ENCODE peak calls at places on chromosome 3, in four cellular contexts. L is fibroblast of pulmonary artery, B is psoas muscle, Q is stomach. N is an unnamed sample.
A peak's percentile ranks its signal among the peaks of the same experiment; 100 is the strongest.

GRCh38 chr3:146832815-146833458 is 227.8 kb upstream of the PLSCR5 start:
- DNase-seq in Q (no peak), L (no peak), B (peak; percentile 19), N (no peak)

GRCh38 chr3:64355473-64355872 is 130.2 kb upstream of the PRICKLE2 start:
- DNase-seq in B (no peak), Q (no peak), L (peak; percentile 56), N (peak; percentile 38)

GRCh38 chr3:72891053-72891855 is 3.4 kb downstream of the GXYLT2 start:
- DNase-seq in Q (no peak), L (peak; percentile 98), B (no peak), N (peak; percentile 77)

GRCh38 chr3:136624381-136624780 is 127.8 kb downstream of the STAG1 start:
- DNase-seq in Q (no peak), L (no peak), B (no peak), N (no peak)

GRCh38 chr3:179565496-179565895 is 2.8 kb downstream of the ACTL6A start:
- DNase-seq in B (no peak), L (no peak), Q (no peak), N (peak; percentile 4)

GRCh38 chr3:8793242-8793641 is 23.8 kb upstream of the OXTR start:
- DNase-seq in Q (no peak), L (peak; percentile 70), B (no peak), N (peak; percentile 80)

GRCh38 chr3:40185029-40185695 is 124.3 kb upstream of the EIF1B start:
- DNase-seq in L (no peak), B (no peak), Q (no peak), N (no peak)

GRCh38 chr3:108159128-108159527 is 63.1 kb downstream of the IFT57 start:
- DNase-seq in Q (no peak), B (no peak), L (peak; percentile 42), N (peak; percentile 8)

GRCh38 chr3:39021029-39021428 is 30.7 kb downstream of the SCN11A start:
- DNase-seq in B (no peak), Q (no peak), L (no peak), N (no peak)

GRCh38 chr3:146020969-146021368 is 140.0 kb downstream of the PLOD2 start:
- DNase-seq in B (no peak), Q (no peak), L (no peak), N (no peak)

GRCh38 chr3:129058441-129059194 is 2.0 kb upstream of the GP9 start:
- DNase-seq in Q (peak; percentile 59), B (peak; percentile 8), L (no peak), N (peak; percentile 43)

GRCh38 chr3:39349080-39349479 is 19.6 kb downstream of the CCR8 start:
- DNase-seq in Q (no peak), B (no peak), L (no peak), N (no peak)

DNA sequence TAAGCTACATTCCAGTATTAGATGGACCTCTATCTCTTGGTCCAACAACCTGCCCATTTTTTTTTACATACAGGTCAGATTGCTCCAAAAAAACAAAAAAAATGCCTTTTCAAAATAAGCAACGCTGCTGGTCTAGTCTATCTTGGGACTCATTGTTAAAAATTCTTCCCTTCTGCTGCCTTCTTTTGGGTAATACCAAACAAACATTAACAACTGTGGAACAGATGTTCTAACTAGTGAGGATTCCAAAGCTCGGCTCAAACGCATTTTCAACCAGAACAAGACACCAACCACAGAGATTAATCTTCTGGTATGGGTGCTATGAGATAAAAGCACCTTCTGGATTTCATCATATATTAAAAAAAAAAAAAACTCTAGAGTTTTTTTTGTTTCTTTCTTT is 24.7 kb downstream of the ARHGAP31 start:
- DNase-seq in L (peak; percentile 44), B (no peak), Q (no peak), N (no peak)
- TF ChIP-seq CTCF in L (no peak), B (no peak), Q (no peak), N (no peak)

GRCh38 chr3:49566312-49566711 is 12.0 kb downstream of the BSN start:
- DNase-seq in L (peak; percentile 3), Q (no peak), B (no peak), N (no peak)
- TF ChIP-seq CTCF in L (peak; percentile 36), Q (no peak), B (no peak), N (no peak)

GRCh38 chr3:36132214-36132613 is 248.1 kb upstream of the STAC start:
- DNase-seq in B (no peak), L (no peak), Q (no peak), N (no peak)
- TF ChIP-seq CTCF in B (no peak), L (peak; percentile 12), Q (no peak), N (peak; percentile 8)

GRCh38 chr3:140377644-140378043 is 300.2 kb upstream of the TRIM42 start:
- DNase-seq in L (no peak), B (no peak), Q (no peak), N (no peak)
- TF ChIP-seq CTCF in L (no peak), B (no peak), Q (no peak), N (no peak)

DNA sequence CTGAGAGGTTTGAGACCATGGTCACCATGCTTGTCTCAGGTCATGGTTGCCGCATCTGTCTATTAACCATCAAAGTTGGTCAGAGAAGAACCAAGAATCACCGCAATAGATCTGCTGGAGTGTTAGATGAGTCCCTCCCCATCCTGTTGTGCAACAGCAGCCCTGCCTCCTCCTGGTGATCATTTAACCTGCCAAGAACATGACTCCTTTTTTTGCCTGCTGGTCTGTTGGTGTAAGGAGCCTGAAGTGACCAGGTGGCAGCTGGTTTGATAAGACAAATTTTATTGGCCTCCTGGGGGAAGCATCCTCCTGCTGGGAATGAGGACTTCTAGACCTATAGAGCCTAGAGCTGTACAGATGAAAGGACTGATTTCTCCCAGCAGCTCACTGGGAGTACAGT is 43.5 kb upstream of the RAF1 start:
- DNase-seq in L (peak; percentile 40), B (no peak), Q (no peak), N (peak; percentile 54)
- TF ChIP-seq CTCF in L (no peak), B (no peak), Q (no peak), N (peak; percentile 28)

DNA sequence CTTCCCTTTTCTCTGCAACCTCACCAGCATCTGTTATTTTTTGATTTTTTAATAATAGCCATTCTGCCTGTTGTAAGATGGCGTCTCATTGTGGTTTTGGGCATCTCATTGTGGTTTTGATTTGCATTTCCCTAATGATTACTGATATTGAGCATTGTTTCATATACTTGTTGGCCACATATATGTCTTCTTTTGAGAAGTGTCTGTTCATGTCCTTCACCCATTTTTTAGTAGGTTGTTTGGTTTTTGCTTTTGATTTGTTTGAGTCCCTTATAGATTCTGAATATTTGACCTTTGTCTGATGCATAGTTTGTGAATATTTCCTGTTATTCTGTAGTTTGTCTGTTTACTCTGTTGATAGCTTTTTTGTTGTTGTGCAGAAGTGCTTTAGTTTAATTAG is 312.2 kb upstream of the TBC1D5 start:
- DNase-seq in Q (no peak), B (no peak), L (no peak), N (no peak)
- TF ChIP-seq CTCF in Q (no peak), B (no peak), L (no peak), N (no peak)

DNA sequence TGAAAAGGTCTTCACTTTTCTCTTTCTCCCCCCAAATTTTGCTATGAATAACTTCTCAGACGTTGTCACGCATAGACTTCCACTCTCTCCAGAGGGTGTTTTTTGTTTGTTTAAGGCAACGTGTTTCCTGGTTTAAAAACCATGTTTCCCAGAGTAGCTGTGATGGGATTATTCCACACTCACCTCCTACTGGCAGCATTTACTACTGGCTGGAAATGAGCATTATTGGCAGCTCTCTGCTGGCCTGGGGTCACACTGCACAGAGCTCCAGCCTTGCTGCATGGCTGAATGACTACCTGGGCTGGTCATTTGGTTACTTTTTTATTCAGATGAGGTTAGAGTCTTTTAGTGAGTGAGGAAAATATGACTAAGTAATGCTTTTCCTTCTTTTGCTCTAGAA is 65.2 kb downstream of the RARB start:
- DNase-seq in Q (no peak), B (no peak), L (peak; percentile 38), N (no peak)
- TF ChIP-seq CTCF in Q (no peak), B (no peak), L (no peak), N (no peak)

DNA sequence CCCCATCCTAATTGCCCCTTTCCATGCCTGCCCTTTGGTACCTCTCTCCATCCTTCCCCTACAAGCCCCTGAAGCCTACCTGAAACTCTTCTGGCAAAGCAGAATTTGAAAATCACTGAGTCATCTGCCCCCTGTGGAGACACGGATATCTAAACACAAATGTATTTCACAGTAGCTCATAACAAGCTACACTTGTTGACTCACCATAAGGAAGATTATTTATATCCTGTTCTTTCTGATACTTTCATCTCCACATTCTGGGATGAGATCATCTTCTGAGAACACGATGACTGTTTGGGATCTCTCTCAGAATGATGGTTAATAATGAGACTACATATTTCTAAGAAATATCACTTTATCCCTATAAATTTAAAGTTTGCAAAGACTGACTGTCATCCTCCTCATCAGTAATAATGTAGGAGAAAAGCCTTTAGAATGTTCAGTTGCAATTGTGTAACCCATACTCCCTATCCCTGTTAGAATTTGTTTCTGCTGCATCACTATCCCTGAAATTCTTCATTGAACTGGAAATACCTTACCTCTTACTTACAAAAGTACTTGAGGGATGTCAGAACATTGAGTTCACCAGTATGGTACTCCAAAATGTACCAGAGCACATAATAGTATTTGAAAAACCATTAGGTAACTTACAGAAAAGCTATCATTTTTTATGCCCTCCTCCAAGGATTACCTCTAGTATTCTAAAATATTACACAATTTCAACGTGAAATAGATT is 116.1 kb upstream of the IL12A start:
- DNase-seq in Q (no peak), B (no peak), L (peak; percentile 86), N (peak; percentile 91)
- TF ChIP-seq CTCF in Q (no peak), B (peak; percentile 28), L (peak; percentile 38), N (peak; percentile 43)

DNA sequence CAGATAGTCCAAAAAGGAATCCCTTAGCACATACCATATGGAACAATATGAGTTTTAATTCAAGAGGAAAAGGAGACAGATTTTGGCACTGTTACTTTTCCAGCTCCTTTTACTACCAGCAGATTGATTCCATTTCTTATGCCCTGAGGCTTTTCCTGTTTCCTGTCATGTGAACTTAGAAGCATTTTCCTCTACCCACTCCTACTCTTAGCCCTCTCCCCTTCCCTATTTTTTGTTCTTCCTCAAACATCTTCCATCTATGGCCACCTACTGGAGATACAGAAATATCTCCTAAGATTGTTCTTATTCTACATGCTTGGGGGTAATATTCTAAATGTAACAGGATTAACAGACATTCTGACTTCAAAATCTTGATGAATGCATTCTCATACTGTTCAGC is 207.8 kb downstream of the CHST2 start:
- DNase-seq in L (no peak), Q (no peak), B (no peak), N (no peak)
- TF ChIP-seq CTCF in L (peak; percentile 25), Q (no peak), B (no peak), N (peak; percentile 25)